ENCODE peak calls at places on chromosomes 16 and 17, in six cellular contexts. M, H, W, J, E and N are unnamed samples.

GRCh38 chr16:46948548-46949166 is 24.8 kb downstream of the DNAJA2 start:
- DNase-seq in J (no peak), W (no peak), E (no peak), M (no peak), H (no peak), N (no peak)

GRCh38 chr16:83438326-83438725 is 369.5 kb upstream of the HSBP1 start:
- DNase-seq in H (no peak), W (no peak), M (no peak), E (no peak), J (no peak), N (no peak)

GRCh38 chr17:382644-383533 is 30.3 kb upstream of the RPH3AL start:
- DNase-seq in E (no peak), H (peak; percentile 85), J (peak; percentile 77), M (peak; percentile 83), W (peak; percentile 87), N (peak; percentile 97)

GRCh38 chr16:79307214-79307613 is 293.3 kb downstream of the MAF start:
- DNase-seq in J (no peak), W (no peak), E (no peak), H (no peak), M (no peak), N (no peak)

GRCh38 chr16:46897471-46897870 is 13.3 kb downstream of the GPT2 start:
- DNase-seq in W (no peak), J (no peak), H (no peak), M (no peak), E (no peak), N (no peak)

GRCh38 chr16:17432902-17433576 is 37.7 kb downstream of the XYLT1 start:
- DNase-seq in M (no peak), H (no peak), W (peak; percentile 45), J (no peak), E (no peak), N (no peak)

GRCh38 chr16:10314811-10315210 is 71.0 kb upstream of the ATF7IP2 start:
- DNase-seq in E (no peak), W (no peak), H (peak; percentile 39), J (no peak), M (no peak), N (no peak)

GRCh38 chr16:15897386-15897785 is 9.0 kb upstream of the CEP20 start:
- DNase-seq in W (no peak), M (no peak), H (no peak), J (no peak), E (no peak), N (no peak)

GRCh38 chr17:50589112-50589712 is 28.7 kb downstream of the CACNA1G start:
- DNase-seq in M (no peak), E (no peak), H (no peak), J (no peak), W (peak; percentile 3), N (peak; percentile 5)

GRCh38 chr16:58126451-58126968 is 2.7 kb downstream of the CFAP20 start:
- DNase-seq in M (no peak), J (no peak), W (no peak), H (no peak), E (no peak), N (no peak)

GRCh38 chr16:58123896-58124600 is 5.1 kb downstream of the CFAP20 start:
- DNase-seq in H (no peak), W (no peak), E (no peak), J (no peak), M (no peak), N (no peak)

GRCh38 chr16:58124601-58124915 is 4.6 kb downstream of the CFAP20 start:
- DNase-seq in J (no peak), W (peak; percentile 76), E (no peak), H (no peak), M (no peak), N (peak; percentile 61)

GRCh38 chr16:58125781-58126335 is 3.3 kb downstream of the CFAP20 start:
- DNase-seq in M (no peak), W (no peak), J (no peak), H (peak; percentile 26), E (no peak), N (peak; percentile 46)

GRCh38 chr16:58125041-58125440 is 4.1 kb downstream of the CFAP20 start:
- DNase-seq in M (no peak), J (no peak), W (no peak), E (no peak), H (no peak), N (no peak)
- H3K4me2 ChIP-seq in M (no peak overlapping the region), J (no peak overlapping the region), W (no peak overlapping the region), E (no peak overlapping the region), H (no peak overlapping the region), N (no peak overlapping the region)

GRCh38 chr17:57395721-57396321 is 139.5 kb downstream of the MSI2 start:
- DNase-seq in M (no peak), H (no peak), E (no peak), J (no peak), W (no peak), N (peak; percentile 27)
- H2AK5ac ChIP-seq in M (no peak overlapping the region), H (no peak overlapping the region), E (peak overlapping the region; percentile 45), J (no peak overlapping the region), W (no peak overlapping the region), N (no peak overlapping the region)

DNA sequence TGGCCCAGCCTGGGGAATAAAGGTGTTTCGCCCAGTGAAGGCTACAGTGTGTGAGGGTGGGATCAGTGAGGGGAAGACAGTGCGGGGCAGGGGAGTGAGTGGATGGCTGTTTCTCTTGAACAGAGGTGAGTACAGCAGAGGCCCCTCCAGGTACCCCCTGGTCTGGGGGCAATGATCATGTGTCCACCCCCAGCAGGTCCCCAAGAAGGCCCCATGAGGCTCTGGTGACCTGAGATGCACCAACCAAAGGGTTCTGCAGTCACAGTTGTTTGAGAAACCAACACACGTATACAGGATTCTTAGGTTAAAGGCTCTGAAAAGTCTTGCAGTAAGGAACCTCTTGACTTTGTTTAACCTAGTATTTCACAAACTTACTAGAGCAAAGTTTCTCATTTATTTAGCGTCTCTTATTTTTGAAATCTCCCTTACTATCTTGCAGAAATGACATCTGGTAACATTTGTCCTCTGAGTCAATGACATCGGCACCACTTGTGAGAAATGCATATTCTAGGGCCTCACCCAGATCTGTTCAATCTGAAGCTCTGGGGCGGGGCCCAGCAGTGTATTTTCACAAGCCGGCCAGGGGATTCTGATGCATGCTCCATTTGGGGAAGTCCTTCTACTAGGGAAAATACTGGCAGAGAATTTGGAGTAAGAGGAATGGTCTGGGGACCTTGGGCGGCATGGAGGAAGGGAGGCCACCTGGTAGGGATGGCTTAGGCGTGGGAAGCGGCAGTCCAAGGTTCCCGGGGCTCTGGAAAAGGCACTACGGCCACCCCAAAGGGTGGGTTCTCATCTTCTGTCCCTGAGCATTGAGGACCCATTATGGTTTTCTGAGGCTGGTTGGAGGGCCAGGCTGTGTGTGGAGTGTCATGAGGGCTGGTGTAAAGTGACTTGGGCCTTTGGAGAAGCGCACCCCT is 217.3 kb downstream of the NTN1 start:
- DNase-seq in W (no peak), E (no peak), M (no peak), J (no peak), H (no peak), N (no peak)
- H3K4me2 ChIP-seq in W (no peak overlapping the region), E (peak overlapping the region; percentile 83), M (no peak overlapping the region), J (no peak overlapping the region), H (no peak overlapping the region), N (no peak overlapping the region)

DNA sequence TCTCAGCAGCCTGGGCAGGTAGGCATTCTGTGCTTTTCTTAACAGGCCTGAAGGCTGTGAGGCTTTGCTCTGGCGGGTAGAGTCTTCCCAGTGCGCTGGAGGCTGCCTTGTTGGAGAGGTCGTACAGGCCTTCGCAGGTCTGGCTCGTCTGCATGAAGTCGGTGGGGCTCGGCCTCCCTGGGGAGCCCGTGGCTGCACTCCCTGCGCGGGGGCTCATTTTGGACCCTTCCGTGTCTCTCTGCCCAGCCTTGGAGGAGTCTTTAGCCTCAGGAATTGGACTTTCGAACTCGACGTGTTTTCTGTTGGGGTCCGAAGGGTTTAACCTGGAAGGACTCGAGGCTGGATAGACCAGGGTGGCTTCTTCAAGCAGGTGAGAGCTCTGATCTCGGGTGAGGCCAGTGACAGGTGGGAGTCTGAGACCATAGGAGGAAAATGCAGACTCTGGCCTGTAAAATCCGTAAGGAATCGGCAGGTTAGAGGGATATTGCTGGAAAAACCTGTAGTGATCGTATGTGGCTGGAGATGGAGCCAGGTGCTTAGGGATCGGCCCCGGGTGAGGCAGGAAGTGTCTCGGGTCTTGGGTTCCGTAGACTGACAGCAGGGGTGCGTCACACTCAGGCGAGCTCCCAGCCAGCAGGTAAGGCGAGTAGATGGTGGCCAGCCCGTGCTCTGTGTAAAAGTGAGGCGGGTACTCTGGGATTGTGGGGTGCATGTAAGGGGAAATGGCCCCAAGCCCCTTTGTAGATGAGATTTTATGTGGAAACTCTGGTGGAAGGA is 8.6 kb downstream of the ZNF750 start:
- DNase-seq in M (no peak), H (no peak), E (no peak), W (no peak), J (no peak), N (no peak)
- H2AK5ac ChIP-seq in M (no peak overlapping the region), H (no peak overlapping the region), E (no peak overlapping the region), W (no peak overlapping the region), J (no peak overlapping the region), N (no peak overlapping the region)

GRCh38 chr17:62601438-62601837 is 26.0 kb upstream of the MRC2 start:
- DNase-seq in E (no peak), M (no peak), H (no peak), W (no peak), J (no peak), N (no peak)
- H3K4me2 ChIP-seq in E (no peak overlapping the region), M (no peak overlapping the region), H (no peak overlapping the region), W (no peak overlapping the region), J (no peak overlapping the region), N (no peak overlapping the region)

DNA sequence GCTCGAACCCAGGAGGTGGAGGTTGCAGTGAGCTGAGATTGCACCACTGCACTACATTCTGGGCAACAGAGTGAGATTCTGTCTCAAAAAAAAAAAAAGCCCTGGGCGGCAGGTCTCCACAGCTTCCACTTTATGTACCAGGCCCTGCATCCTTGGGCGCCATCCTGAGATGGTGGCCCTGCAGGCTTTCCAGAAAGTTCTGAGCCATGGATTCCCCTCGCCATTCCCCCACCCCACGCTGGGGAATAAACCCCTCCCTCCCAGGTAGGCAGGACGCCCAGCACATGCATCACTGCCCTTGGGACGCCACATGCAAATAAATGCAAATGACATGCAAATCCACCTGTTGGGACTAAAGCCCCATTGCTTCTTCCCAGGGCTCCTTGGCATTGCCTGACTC is 13.8 kb upstream of the ZNF469 start:
- DNase-seq in W (no peak), M (no peak), E (no peak), H (no peak), J (no peak), N (no peak)
- H2AK5ac ChIP-seq in W (no peak overlapping the region), M (no peak overlapping the region), E (no peak overlapping the region), H (no peak overlapping the region), J (no peak overlapping the region), N (no peak overlapping the region)

GRCh38 chr16:21284414-21284813 is 6.3 kb upstream of the CRYM start:
- DNase-seq in J (no peak), H (no peak), M (no peak), W (no peak), E (no peak), N (no peak)
- H3K4me2 ChIP-seq in J (peak overlapping the region; percentile 89), H (no peak overlapping the region), M (no peak overlapping the region), W (peak overlapping the region; percentile 82), E (peak overlapping the region; percentile 75), N (peak overlapping the region; percentile 97)

DNA sequence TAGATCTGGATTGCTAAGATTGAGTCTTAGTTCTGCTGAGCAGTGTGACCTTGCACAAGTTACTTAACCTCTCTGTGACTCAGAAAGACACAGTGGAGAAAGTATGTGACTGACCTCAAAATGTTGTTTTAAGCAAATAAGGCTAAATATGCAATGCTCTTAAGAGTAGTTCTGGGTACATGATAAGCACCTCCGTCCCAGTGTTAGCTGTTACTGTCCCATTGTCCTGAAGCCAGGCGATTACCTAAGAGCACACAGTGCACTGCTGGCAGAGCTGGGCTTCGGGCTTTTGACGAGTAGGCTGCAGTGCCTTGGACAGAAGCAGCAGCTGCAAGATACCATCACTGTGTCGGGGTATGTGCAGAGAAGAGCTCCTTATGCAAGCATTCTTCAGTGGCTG is 32.7 kb upstream of the FOXF1 start:
- DNase-seq in W (peak; percentile 83), E (no peak), M (no peak), H (no peak), J (no peak), N (peak; percentile 92)
- H2AK5ac ChIP-seq in W (peak overlapping the region; percentile 6), E (no peak overlapping the region), M (no peak overlapping the region), H (no peak overlapping the region), J (no peak overlapping the region), N (no peak overlapping the region)